ENCODE peak calls at places on chromosomes 7 and 10, in four cellular contexts. B is SK-N-SH, T is MM.1S, M is GM23338. N is an unnamed sample.

GRCh38 chr7:116420003-116420402 is 79.5 kb upstream of the CAV2 start:
- DNase-seq in T (no peak), M (no peak), B (no peak), N (no peak)

GRCh38 chr7:156764016-156764669 is 123.6 kb downstream of the RNF32 start:
- DNase-seq in T (no peak), B (peak; percentile 79), M (peak; percentile 65), N (peak; percentile 75)

GRCh38 chr7:85004402-85004801 is 182.5 kb downstream of the SEMA3D start:
- DNase-seq in T (no peak), B (no peak), M (no peak), N (no peak)

GRCh38 chr7:74672343-74672915 is 14.9 kb downstream of the GTF2I start:
- DNase-seq in B (no peak), T (no peak), M (no peak), N (no peak)

GRCh38 chr7:104007614-104008013 is 18.2 kb upstream of the RELN start:
- DNase-seq in M (no peak), T (no peak), B (no peak), N (no peak)

GRCh38 chr7:5703572-5704533 is 77.6 kb downstream of the RNF216 start:
- DNase-seq in T (no peak), B (no peak), M (no peak), N (peak; percentile 15)

GRCh38 chr7:95901006-95901405 is 128.7 kb downstream of the DYNC1I1 start:
- DNase-seq in M (no peak), T (no peak), B (peak; percentile 65), N (no peak)

GRCh38 chr10:72720814-72721665 is 29.1 kb downstream of the MCU start:
- DNase-seq in B (no peak), T (no peak), M (no peak), N (no peak)

GRCh38 chr7:8254215-8254614 is 7.8 kb downstream of the ICA1 start:
- DNase-seq in T (no peak), M (no peak), B (no peak), N (no peak)

GRCh38 chr7:151891753-151892152 is 14.8 kb upstream of the PRKAG2 start:
- DNase-seq in B (no peak), M (no peak), T (no peak), N (no peak)

GRCh38 chr7:96328016-96328415 is 6.1 kb upstream of the SLC25A13 start:
- DNase-seq in M (no peak), B (no peak), T (no peak), N (no peak)

GRCh38 chr10:81309041-81309552 is 565.9 kb upstream of the NRG3 start:
- DNase-seq in B (no peak), T (no peak), M (no peak), N (no peak)

GRCh38 chr10:62554632-62555199 is 180.5 kb downstream of the ZNF365 start:
- DNase-seq in B (peak; percentile 33), M (peak; percentile 77), T (peak; percentile 43), N (peak; percentile 63)

GRCh38 chr10:49446031-49446430 is 50.1 kb upstream of the DRGX start:
- DNase-seq in B (no peak), T (no peak), M (no peak), N (no peak)

GRCh38 chr10:127534074-127534473 is 15.0 kb upstream of the NPS start:
- DNase-seq in B (no peak), M (no peak), T (no peak), N (no peak)

GRCh38 chr10:15146366-15146765 is 22.1 kb downstream of the NMT2 start:
- DNase-seq in T (no peak), B (no peak), M (peak; percentile 24), N (peak; percentile 13)

GRCh38 chr10:11345224-11346054 is 266.0 kb downstream of the USP6NL start:
- DNase-seq in T (no peak), M (peak; percentile 83), B (no peak), N (peak; percentile 24)

GRCh38 chr10:95229724-95230627 is 35.9 kb downstream of the ACSM6 start:
- DNase-seq in M (peak; percentile 89), B (no peak), T (no peak), N (peak; percentile 64)

GRCh38 chr7:27205325-27206280 is 5.7 kb upstream of the HOXA13 start:
- DNase-seq in M (peak; percentile 58), B (no peak), T (no peak), N (peak; percentile 74)

GRCh38 chr10:36119439-36119838 is 477.3 kb upstream of the FZD8 start:
- DNase-seq in T (no peak), M (no peak), B (no peak), N (no peak)

GRCh38 chr7:11707606-11708193 is 124.3 kb downstream of the THSD7A start:
- DNase-seq in M (no peak), B (no peak), T (no peak), N (no peak)

GRCh38 chr10:124324451-124324850 is 94.3 kb downstream of the OAT start:
- DNase-seq in M (no peak), T (no peak), B (no peak), N (no peak)

GRCh38 chr7:132882714-132883428 is 199.0 kb downstream of the CHCHD3 start:
- DNase-seq in M (no peak), T (no peak), B (no peak), N (no peak)

GRCh38 chr10:59991117-59991516 is 84.8 kb upstream of the CCDC6 start:
- DNase-seq in B (no peak), M (peak; percentile 16), T (no peak), N (no peak)

GRCh38 chr7:148299877-148300276 is 290.7 kb upstream of the C7orf33 start:
- DNase-seq in B (no peak), T (no peak), M (no peak), N (no peak)

GRCh38 chr7:105643384-105643783 is 62.1 kb upstream of the EFCAB10 start:
- DNase-seq in M (peak; percentile 90), B (peak; percentile 85), T (no peak), N (peak; percentile 88)

GRCh38 chr10:97648557-97649404 is 8.3 kb downstream of the PI4K2A start:
- DNase-seq in B (no peak), M (peak; percentile 60), T (no peak), N (no peak)

GRCh38 chr7:134509010-134509409 is 18.4 kb upstream of the AKR1B10 start:
- DNase-seq in M (no peak), B (no peak), T (no peak), N (no peak)

GRCh38 chr10:133388265-133388972 is 5.5 kb upstream of the MTG1 start:
- DNase-seq in B (no peak), T (peak; percentile 54), M (no peak), N (no peak)

GRCh38 chr10:16905304-16905703 is 88.1 kb upstream of the RSU1 start:
- DNase-seq in B (no peak), T (no peak), M (no peak), N (no peak)
- TF ChIP-seq EZH2phosphoT487 in B (no peak), T (no peak), M (no peak), N (no peak)

DNA sequence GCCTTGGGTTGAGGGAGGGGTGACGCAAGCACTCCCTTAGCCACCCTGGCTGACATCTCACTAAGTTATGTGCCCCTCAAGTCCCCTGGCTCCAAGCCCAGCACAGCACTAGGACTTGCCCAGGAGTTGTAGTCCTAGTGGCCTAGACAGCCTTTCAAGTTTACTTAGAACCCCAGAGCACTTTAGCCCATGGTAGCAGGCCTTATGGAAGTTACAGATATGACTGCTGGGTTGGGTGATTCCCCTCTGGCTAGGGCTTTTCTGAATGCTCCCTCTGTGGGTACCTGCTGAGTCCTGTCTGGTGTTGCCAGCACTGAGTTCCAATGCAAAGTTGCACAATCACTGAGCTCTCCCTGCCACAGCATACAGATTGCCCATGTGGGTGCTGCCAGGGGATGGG is 83.2 kb downstream of the AHCYL2 start:
- DNase-seq in T (no peak), M (no peak), B (no peak), N (no peak)
- TF ChIP-seq EZH2phosphoT487 in T (no peak), M (no peak), B (no peak), N (no peak)

DNA sequence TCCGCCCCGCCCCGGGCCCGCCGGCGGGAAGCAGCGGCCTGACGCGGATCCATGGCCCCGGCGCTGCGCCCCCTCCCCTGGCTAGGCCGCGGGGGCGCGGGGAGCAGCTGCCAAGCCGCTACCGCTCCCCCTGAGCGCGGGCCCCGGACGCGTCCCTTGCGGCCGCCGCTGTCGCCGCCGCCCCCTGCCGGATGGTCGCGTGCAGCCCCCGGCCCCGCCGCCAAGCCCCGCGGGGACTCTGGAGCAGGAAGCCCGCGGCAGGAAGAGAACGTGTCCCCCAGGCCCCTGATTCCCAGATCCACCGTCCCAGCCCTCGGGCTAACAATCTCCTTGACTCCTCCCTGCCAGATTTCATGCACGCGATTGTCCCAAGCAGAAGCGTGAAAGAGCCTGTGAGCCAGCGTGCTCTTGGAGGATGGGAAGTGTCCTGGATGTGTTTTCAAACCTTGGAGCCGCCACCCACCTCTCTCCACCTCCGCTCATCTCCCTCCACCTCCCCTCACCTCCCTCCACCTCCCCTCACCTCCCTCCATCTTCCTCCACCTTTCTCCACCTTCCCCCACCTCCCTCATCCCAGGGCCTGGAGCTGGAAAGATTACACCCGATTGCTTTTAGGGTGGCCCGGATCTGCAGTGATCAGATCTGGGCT is 419 bp upstream of the PRTFDC1 start:
- DNase-seq in B (peak; percentile 87), M (peak; percentile 79), T (peak; percentile 14), N (peak; percentile 82)
- TF ChIP-seq EZH2phosphoT487 in B (no peak), M (no peak), T (no peak), N (no peak)

GRCh38 chr10:47047127-47047504 is 135.9 kb downstream of the PTPN20 start:
- DNase-seq in B (no peak), M (no peak), T (no peak), N (no peak)
- TF ChIP-seq EZH2phosphoT487 in B (no peak), M (no peak), T (no peak), N (no peak)

DNA sequence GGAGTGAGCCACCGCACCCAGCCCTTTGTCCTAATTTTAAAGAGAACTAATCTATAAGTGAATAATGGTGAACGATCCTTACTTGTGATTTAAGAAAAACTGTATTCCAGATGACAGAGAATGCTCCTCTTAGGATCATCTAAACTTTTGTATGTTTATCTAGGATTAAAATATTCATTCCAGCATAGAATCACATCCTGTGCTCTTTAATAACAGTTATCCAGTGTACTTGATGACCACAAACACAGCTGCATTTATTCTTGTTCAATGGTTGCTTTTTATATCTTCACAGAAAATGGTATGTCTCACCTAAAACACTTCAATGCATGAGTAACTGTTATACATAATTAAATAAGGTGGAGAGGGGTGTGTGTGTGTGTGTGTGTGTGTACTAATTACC is 38.4 kb upstream of the SEMA3C start:
- DNase-seq in B (no peak), M (no peak), T (no peak), N (no peak)
- TF ChIP-seq EZH2phosphoT487 in B (no peak), M (no peak), T (no peak), N (no peak)

GRCh38 chr7:127882313-127882920 is 148.8 kb downstream of the LRRC4 start:
- DNase-seq in M (no peak), B (no peak), T (no peak), N (no peak)
- TF ChIP-seq EZH2phosphoT487 in M (no peak), B (no peak), T (no peak), N (no peak)

DNA sequence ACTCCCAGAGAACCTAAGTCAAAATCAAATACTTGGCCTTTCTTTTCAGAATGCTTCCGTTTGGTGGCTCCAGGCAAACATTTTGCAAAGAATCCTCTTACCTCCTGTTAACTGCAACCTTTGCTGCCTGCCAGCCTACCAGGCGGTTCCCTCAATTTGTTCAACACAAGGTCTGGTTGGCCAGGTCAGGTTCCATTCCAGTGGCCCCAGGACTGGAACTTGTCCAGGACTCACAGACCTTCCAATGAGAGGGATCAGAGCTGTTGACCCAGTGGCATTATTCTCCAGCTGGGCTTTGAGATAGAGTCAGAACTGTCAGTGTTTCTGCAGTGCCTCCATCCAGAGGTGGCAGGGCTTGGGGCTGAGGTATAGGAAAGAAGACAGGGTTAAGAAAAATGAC is 137.0 kb downstream of the NEUROD6 start:
- DNase-seq in B (no peak), M (no peak), T (no peak), N (no peak)
- TF ChIP-seq EZH2phosphoT487 in B (no peak), M (no peak), T (no peak), N (no peak)

N was measured in neural progenitor cell.